ENCODE peak calls at places on chromosomes 4 and X, in four cellular contexts. S is uterus, N is fibroblast of mammary gland, Y is cardiac muscle cell. M is an unnamed sample.

GRCh38 chr4:147794787-147795413 is 63.0 kb downstream of the ARHGAP10 start:
- DNase-seq in N (no peak), S (no peak), Y (no peak), M (no peak)

GRCh38 chr4:63607186-63607872 is 801.9 kb downstream of the TECRL start:
- DNase-seq in Y (no peak), S (no peak), N (no peak), M (no peak)

GRCh38 chr4:104964387-104965175 is 182.1 kb upstream of the TET2 start:
- DNase-seq in S (no peak), Y (no peak), N (no peak), M (no peak)

GRCh38 chr4:3168029-3168428 is 80.9 kb upstream of the MSANTD1 start:
- DNase-seq in Y (peak; percentile 17), N (peak; percentile 49), S (no peak), M (no peak)

GRCh38 chr4:76198411-76199237 is 15.0 kb downstream of the SCARB2 start:
- DNase-seq in S (peak; percentile 94), Y (peak; percentile 91), N (peak; percentile 91), M (no peak)

GRCh38 chr4:76300012-76300411 is 6.5 kb upstream of the STBD1 start:
- DNase-seq in S (no peak), N (no peak), Y (no peak), M (no peak)

GRCh38 chrX:80808160-80808735 is 1.4 kb downstream of the BRWD3 start:
- DNase-seq in S (peak; percentile 78), Y (peak; percentile 75), N (peak; percentile 75), M (peak; percentile 54)

GRCh38 chrX:112270991-112271390 is 188.4 kb upstream of the TRPC5 start:
- DNase-seq in Y (no peak), N (no peak), S (no peak), M (no peak)

GRCh38 chrX:1074755-1075154 is 137.7 kb downstream of the CRLF2 start:
- DNase-seq in Y (no peak), N (no peak), S (no peak), M (no peak)

GRCh38 chr4:87657525-87657924 is 7.4 kb downstream of the DMP1 start:
- DNase-seq in S (no peak), N (peak; percentile 71), Y (peak; percentile 51), M (no peak)

GRCh38 chrX:136192839-136193414 is 45.6 kb downstream of the FHL1 start:
- DNase-seq in S (no peak), N (peak; percentile 76), Y (peak; percentile 50), M (no peak)

GRCh38 chrX:29935455-29935854 is 279.9 kb upstream of the MAGEB2 start:
- DNase-seq in N (no peak), S (no peak), Y (no peak), M (no peak)

GRCh38 chr4:40563401-40563800 is 66.3 kb downstream of the RBM47 start:
- DNase-seq in Y (no peak), N (no peak), S (no peak), M (no peak)

GRCh38 chrX:34381241-34381640 is 249.1 kb upstream of the FAM47A start:
- DNase-seq in N (peak; percentile 31), S (no peak), Y (peak; percentile 27), M (no peak)

GRCh38 chr4:1819284-1819683 is 26.2 kb downstream of the FGFR3 start:
- DNase-seq in N (no peak), Y (no peak), S (no peak), M (no peak)

GRCh38 chrX:12984629-12985303 is 9.9 kb downstream of the TMSB4X start:
- DNase-seq in Y (peak; percentile 56), N (peak; percentile 81), S (peak; percentile 42), M (peak; percentile 55)

GRCh38 chrX:30161043-30161442 is 54.3 kb upstream of the MAGEB2 start:
- DNase-seq in S (no peak), Y (no peak), N (no peak), M (no peak)

GRCh38 chrX:64975491-64975890 is 759 bp downstream of the ZC4H2 start:
- DNase-seq in S (peak; percentile 17), N (peak; percentile 12), Y (peak; percentile 14), M (no peak)

GRCh38 chrX:153946910-153947769 is 2.7 kb upstream of the RENBP start:
- DNase-seq in N (peak; percentile 85), S (no peak), Y (peak; percentile 82), M (peak; percentile 60)

GRCh38 chrX:129698150-129698549 is 40.6 kb upstream of the XPNPEP2 start:
- DNase-seq in S (no peak), Y (no peak), N (no peak), M (no peak)

GRCh38 chr4:54076673-54077072 is 12.3 kb upstream of the CHIC2 start:
- DNase-seq in Y (no peak), N (no peak), S (no peak), M (no peak)

GRCh38 chrX:38175140-38175539 is 45.5 kb downstream of the SRPX start:
- DNase-seq in S (no peak), N (no peak), Y (no peak), M (no peak)

GRCh38 chr4:87423313-87424031 is 1.1 kb downstream of the NUDT9 start:
- DNase-seq in Y (no peak), S (no peak), N (peak; percentile 34), M (no peak)

GRCh38 chrX:135740683-135741149 is 27.3 kb downstream of the CT45A3 start:
- DNase-seq in Y (peak; percentile 7), N (no peak), S (no peak), M (peak; percentile 26)

GRCh38 chr4:78065514-78066192 is 8.5 kb downstream of the FRAS1 start:
- DNase-seq in S (no peak), Y (no peak), N (no peak), M (no peak)

GRCh38 chr4:1216869-1217294 is 32.0 kb downstream of the CTBP1 start:
- DNase-seq in Y (no peak), N (no peak), S (no peak), M (peak; percentile 79)

GRCh38 chrX:96906741-96907140 is 23.0 kb downstream of the RPA4 start:
- DNase-seq in S (no peak), N (peak; percentile 56), Y (peak; percentile 39), M (no peak)

GRCh38 chr4:13470379-13470778 is 13.8 kb downstream of the RAB28 start:
- DNase-seq in S (no peak), Y (no peak), N (no peak), M (no peak)

GRCh38 chr4:122914292-122914904 is 8.0 kb downstream of the NUDT6 start:
- DNase-seq in Y (peak; percentile 64), N (peak; percentile 75), S (no peak), M (no peak)

GRCh38 chrX:71366674-71367256 is 608 bp downstream of the TAF1 start:
- DNase-seq in Y (peak; percentile 33), S (peak; percentile 15), N (no peak), M (peak; percentile 26)

GRCh38 chr4:98470366-98470765 is 188.0 kb downstream of the TSPAN5 start:
- DNase-seq in N (no peak), Y (no peak), S (no peak), M (no peak)

GRCh38 chr4:68433582-68433981 is 13.7 kb upstream of the TMPRSS11E start:
- DNase-seq in S (no peak), Y (no peak), N (no peak), M (no peak)

GRCh38 chr4:42401171-42401570 is 3.9 kb downstream of the SHISA3 start:
- DNase-seq in S (no peak), N (no peak), Y (no peak), M (no peak)
- TF ChIP-seq CTCF in S (no peak), N (no peak), Y (peak; percentile 8), M (no peak)

GRCh38 chrX:110125435-110125834 is 122.5 kb downstream of the TMEM164 start:
- DNase-seq in N (no peak), Y (no peak), S (no peak), M (no peak)
- TF ChIP-seq CTCF in N (peak; percentile 24), Y (peak; percentile 32), S (no peak), M (no peak)

GRCh38 chr4:10089346-10089745 is 27.3 kb downstream of the WDR1 start:
- DNase-seq in S (no peak), Y (no peak), N (no peak), M (peak; percentile 25)
- TF ChIP-seq CTCF in S (no peak), Y (peak; percentile 38), N (peak; percentile 40), M (peak; percentile 32)

GRCh38 chr4:24690436-24690835 is 104.9 kb upstream of the SOD3 start:
- DNase-seq in N (peak; percentile 57), Y (peak; percentile 86), S (no peak), M (no peak)

GRCh38 chr4:24688453-24688852 is 104.1 kb upstream of the DHX15 start:
- DNase-seq in Y (no peak), N (no peak), S (no peak), M (no peak)

GRCh38 chr4:24683116-24683515 is 98.8 kb upstream of the DHX15 start:
- DNase-seq in N (peak; percentile 22), Y (no peak), S (no peak), M (no peak)

GRCh38 chr4:24689212-24689611 is 104.9 kb upstream of the DHX15 start:
- DNase-seq in S (no peak), Y (no peak), N (no peak), M (no peak)

GRCh38 chr4:24686866-24687672 is 102.7 kb upstream of the DHX15 start:
- DNase-seq in N (peak; percentile 12), S (no peak), Y (peak; percentile 45), M (no peak)
- TF ChIP-seq CTCF in N (peak; percentile 47), S (no peak), Y (peak; percentile 66), M (no peak)

M was measured in CD8-positive, alpha-beta T cell.